ENCODE peak calls at places on chromosomes 11 and 22, in four cellular contexts. T, O, F and K are unnamed samples.
A peak's percentile ranks its signal among the peaks of the same experiment; 100 is the strongest.

GRCh38 chr11:27215471-27216267 is 147.3 kb downstream of the CCDC34 start:
- DNase-seq in O (no peak), F (no peak), T (peak; percentile 13), K (no peak)

GRCh38 chr11:113189909-113190667 is 124.3 kb upstream of the TTC12 start:
- DNase-seq in F (peak; percentile 91), O (no peak), T (no peak), K (no peak)

GRCh38 chr22:35310556-35311550 is 11.2 kb downstream of the TOM1 start:
- DNase-seq in O (no peak), T (peak; percentile 80), F (no peak), K (no peak)

GRCh38 chr11:27244900-27245299 is 118.1 kb downstream of the CCDC34 start:
- DNase-seq in O (no peak), T (no peak), F (no peak), K (no peak)

GRCh38 chr22:35684270-35684700 is 33.4 kb upstream of the APOL5 start:
- DNase-seq in T (peak; percentile 30), O (no peak), F (no peak), K (no peak)

GRCh38 chr11:74770456-74770855 is 21.8 kb downstream of the RNF169 start:
- DNase-seq in O (no peak), T (no peak), F (no peak), K (no peak)

GRCh38 chr11:30610628-30611027 is 24.5 kb upstream of the MPPED2 start:
- DNase-seq in T (no peak), F (no peak), O (no peak), K (no peak)

GRCh38 chr11:64086263-64086938 is 50.7 kb downstream of the FLRT1 start:
- DNase-seq in T (peak; percentile 57), O (no peak), F (peak; percentile 9), K (no peak)

GRCh38 chr22:49040111-49040510 is 787.6 kb downstream of the BRD1 start:
- DNase-seq in F (no peak), T (no peak), O (no peak), K (no peak)

GRCh38 chr22:48782817-48783511 is 1044.7 kb downstream of the BRD1 start:
- DNase-seq in F (no peak), T (no peak), O (no peak), K (no peak)

GRCh38 chr11:77073328-77074001 is 6.7 kb downstream of the CAPN5 start:
- DNase-seq in O (no peak), T (peak; percentile 94), F (peak; percentile 76), K (no peak)

GRCh38 chr22:39388261-39389011 is 11.1 kb upstream of the TAB1 start:
- DNase-seq in T (peak; percentile 82), O (peak; percentile 90), F (peak; percentile 58), K (no peak)

GRCh38 chr11:34984514-34984913 is 68.1 kb downstream of the PDHX start:
- DNase-seq in O (no peak), F (no peak), T (no peak), K (no peak)

GRCh38 chr22:23604939-23605712 is 25.0 kb upstream of the IGLL1 start:
- DNase-seq in O (no peak), T (no peak), F (no peak), K (no peak)

GRCh38 chr11:84437129-84438123 is 1151.3 kb upstream of the CCDC90B start:
- DNase-seq in O (peak; percentile 5), T (peak; percentile 15), F (no peak), K (no peak)

GRCh38 chr11:108224908-108225786 is 2.3 kb downstream of the ATM start:
- DNase-seq in O (no peak), F (no peak), T (no peak), K (no peak)

GRCh38 chr11:48170176-48170839 is 46.3 kb upstream of the OR4B1 start:
- DNase-seq in O (no peak), F (no peak), T (no peak), K (no peak)

GRCh38 chr11:128692750-128693578 is 908 bp upstream of the FLI1 start:
- DNase-seq in O (peak; percentile 49), T (no peak), F (no peak), K (no peak)

GRCh38 chr11:22466809-22467208 is 128.6 kb downstream of the SLC17A6 start:
- DNase-seq in O (no peak), T (no peak), F (no peak), K (no peak)

GRCh38 chr22:39732625-39733024 is 160.9 kb downstream of the ENTHD1 start:
- DNase-seq in F (no peak), T (no peak), O (no peak), K (no peak)

GRCh38 chr11:45982656-45983470 is 60.4 kb downstream of the LARGE2 start:
- DNase-seq in F (peak; percentile 90), T (no peak), O (no peak), K (no peak)

GRCh38 chr22:33451851-33452469 is 393.8 kb upstream of the SYN3 start:
- DNase-seq in F (no peak), T (no peak), O (no peak), K (no peak)

GRCh38 chr11:111974451-111974850 is 37.3 kb downstream of the DIXDC1 start:
- DNase-seq in F (no peak), O (no peak), T (no peak), K (no peak)